ENCODE peak calls at places on chromosomes 2 and 18, in four cellular contexts. H, P, M and R are unnamed samples.

GRCh38 chr2:241982711-241983570 is 113.4 kb downstream of the RTP5 start:
- DNase-seq in H (no peak), P (no peak), M (peak), R (no peak)

GRCh38 chr2:24382363-24383021 is 22.2 kb upstream of the ITSN2 start:
- DNase-seq in H (peak), P (peak), M (no peak), R (no peak)

GRCh38 chr2:239938651-239939486 is 86.3 kb downstream of the NDUFA10 start:
- DNase-seq in H (no peak), P (no peak), M (peak), R (no peak)

GRCh38 chr2:177129610-177130009 is 83.0 kb upstream of the HNRNPA3 start:
- DNase-seq in H (peak), P (no peak), M (no peak), R (no peak)

GRCh38 chr2:186575302-186575701 is 14.6 kb upstream of the ITGAV start:
- DNase-seq in H (no peak), P (no peak), M (no peak), R (peak)

GRCh38 chr2:241177935-241178334 is 10.5 kb upstream of the ANO7 start:
- DNase-seq in H (no peak), P (no peak), M (no peak), R (no peak)

GRCh38 chr2:239392688-239393400 is 8.0 kb downstream of the HDAC4 start:
- DNase-seq in H (no peak), P (no peak), M (no peak), R (no peak)

GRCh38 chr2:114661926-114662670 is 219.7 kb downstream of the DPP10 start:
- DNase-seq in H (peak), P (no peak), M (no peak), R (no peak)

GRCh38 chr2:207258191-207258991 is 92.6 kb upstream of the KLF7 start:
- DNase-seq in H (peak), P (no peak), M (no peak), R (peak)

GRCh38 chr2:219965287-219965870 is 337.9 kb downstream of the SLC4A3 start:
- DNase-seq in H (no peak), P (no peak), M (no peak), R (no peak)

GRCh38 chr2:15734871-15735737 is 143.4 kb downstream of the DDX1 start:
- DNase-seq in H (no peak), P (no peak), M (no peak), R (no peak)

GRCh38 chr2:156339866-156340265 is 7.3 kb upstream of the NR4A2 start:
- DNase-seq in H (no peak), P (no peak), M (no peak), R (no peak)

GRCh38 chr2:68368657-68369339 is 3.7 kb downstream of the PLEK start:
- DNase-seq in H (no peak), P (no peak), M (no peak), R (peak)

GRCh38 chr18:75230210-75231052 is 19.8 kb downstream of the TSHZ1 start:
- DNase-seq in H (no peak), P (no peak), M (no peak), R (no peak)

GRCh38 chr18:56096861-56097260 is 508.9 kb upstream of the TCF4 start:
- DNase-seq in H (no peak), P (no peak), M (no peak), R (no peak)

GRCh38 chr2:20049631-20050030 is 1.8 kb downstream of the LAPTM4A start:
- DNase-seq in H (no peak), P (no peak), M (no peak), R (no peak)

GRCh38 chr18:657998-658946 is 819 bp downstream of the TYMS start:
- DNase-seq in H (peak), P (peak), M (peak), R (peak)

GRCh38 chr18:36340232-36340631 is 42.7 kb downstream of the FHOD3 start:
- DNase-seq in H (peak), P (no peak), M (no peak), R (no peak)

GRCh38 chr2:65366595-65367125 is 65.7 kb downstream of the SPRED2 start:
- DNase-seq in H (peak), P (no peak), M (no peak), R (peak)

GRCh38 chr2:63537306-63537705 is 51.0 kb downstream of the WDPCP start:
- DNase-seq in H (no peak), P (no peak), M (no peak), R (no peak)

GRCh38 chr2:189821953-189822748 is 37.9 kb downstream of the PMS1 start:
- DNase-seq in H (no peak), P (no peak), M (peak), R (peak)

GRCh38 chr18:8994603-8995002 is 107.9 kb upstream of the NDUFV2 start:
- DNase-seq in H (no peak), P (no peak), M (no peak), R (no peak)

GRCh38 chr2:219636144-219636915 is 8.9 kb downstream of the SLC4A3 start:
- DNase-seq in H (no peak), P (no peak), M (peak), R (no peak)

GRCh38 chr18:77063256-77063655 is 69.3 kb downstream of the MBP start:
- DNase-seq in H (no peak), P (peak), M (no peak), R (no peak)

GRCh38 chr2:38113999-38114708 is 38.2 kb upstream of the CYP1B1 start:
- DNase-seq in H (no peak), P (no peak), M (no peak), R (no peak)

GRCh38 chr2:15560404-15560987 is 638 bp downstream of the NBAS start:
- DNase-seq in H (peak), P (no peak), M (no peak), R (no peak)

GRCh38 chr2:238558456-238559099 is 131.9 kb downstream of the ASB1 start:
- DNase-seq in H (peak), P (no peak), M (no peak), R (no peak)